ENCODE peak calls at places on chromosomes 1 and 21, in four cellular contexts. R, E, I and V are unnamed samples.
A peak's percentile ranks its signal among the peaks of the same experiment; 100 is the strongest.

GRCh38 chr1:231626951-231627614 is 493 bp downstream of the DISC1 start:
- DNase-seq in I (peak; percentile 66), R (peak; percentile 7), E (peak; percentile 23), V (peak; percentile 30)

GRCh38 chr1:58460469-58460868 is 86.1 kb downstream of the OMA1 start:
- DNase-seq in I (no peak), E (no peak), R (no peak), V (peak; percentile 34)

GRCh38 chr1:17301767-17302166 is 6.2 kb upstream of the PADI4 start:
- DNase-seq in R (no peak), I (no peak), E (no peak), V (no peak)

GRCh38 chr1:78440381-78440793 is 50.4 kb upstream of the PTGFR start:
- DNase-seq in I (no peak), R (no peak), E (no peak), V (no peak)

GRCh38 chr21:38806153-38806941 is 618 bp downstream of the ETS2 start:
- DNase-seq in I (peak; percentile 74), E (peak; percentile 27), R (no peak), V (no peak)

GRCh38 chr1:221230605-221231004 is 351.4 kb downstream of the HLX start:
- DNase-seq in E (no peak), I (no peak), R (no peak), V (no peak)

GRCh38 chr1:228823200-228823599 is 87.9 kb downstream of the RHOU start:
- DNase-seq in I (no peak), R (no peak), E (no peak), V (no peak)

GRCh38 chr1:55005351-55006140 is 6.8 kb downstream of the BSND start:
- DNase-seq in E (no peak), I (no peak), R (no peak), V (no peak)

GRCh38 chr21:15543473-15543872 is 186.3 kb upstream of the USP25 start:
- DNase-seq in I (no peak), E (no peak), R (no peak), V (no peak)